ENCODE peak calls at places on chromosomes 5 and 9, in ten cellular contexts. K is globus pallidus, I is fibroblast of the conjunctiva, P is neural crest cell, X is occipital lobe, Y is GM10248, R is erythroblast, O is heart left ventricle, M is GM03348, L is NCI-H1092 treated with DMSO at 0.1 percent for 48 hours. F is an unnamed sample.

GRCh38 chr5:85049020-85049419 is 664.3 kb upstream of the EDIL3 start:
- DNase-seq in K (peak), I (peak), P (no peak), X (no peak), Y (no peak), R (no peak), O (no peak), M (peak), L (no peak), F (peak)

GRCh38 chr5:154397652-154398406 is 48.0 kb upstream of the SAP30L start:
- DNase-seq in K (no peak), I (no peak), P (no peak), X (no peak), Y (no peak), R (peak), O (peak), M (no peak), L (peak), F (no peak)

GRCh38 chr9:78101247-78101646 is 69.6 kb upstream of the GNAQ start:
- DNase-seq in K (no peak), I (no peak), P (no peak), X (no peak), Y (no peak), R (no peak), O (no peak), M (no peak), L (peak), F (no peak)

GRCh38 chr9:91156451-91157234 is 205.1 kb downstream of the AUH start:
- DNase-seq in K (no peak), I (no peak), P (no peak), X (no peak), Y (no peak), R (no peak), O (no peak), M (no peak), L (no peak), F (no peak)

GRCh38 chr5:150609843-150610584 is 30.4 kb upstream of the SYNPO start:
- DNase-seq in K (peak), I (no peak), P (no peak), X (peak), Y (no peak), R (no peak), O (peak), M (no peak), L (no peak), F (peak)

GRCh38 chr5:1137567-1138444 is 25.9 kb upstream of the SLC12A7 start:
- DNase-seq in K (no peak), I (no peak), P (no peak), X (no peak), Y (no peak), R (peak), O (peak), M (no peak), L (no peak), F (no peak)

GRCh38 chr5:60538955-60539866 is 160.8 kb downstream of the DEPDC1B start:
- DNase-seq in K (no peak), I (no peak), P (no peak), X (no peak), Y (no peak), R (no peak), O (no peak), M (no peak), L (no peak), F (no peak)

GRCh38 chr5:159402328-159402727 is 72.0 kb upstream of the IL12B start:
- DNase-seq in K (no peak), I (no peak), P (no peak), X (no peak), Y (no peak), R (no peak), O (no peak), M (no peak), L (no peak), F (no peak)

GRCh38 chr5:142486020-142486419 is 161.2 kb upstream of the SPRY4 start:
- DNase-seq in K (no peak), I (no peak), P (no peak), X (no peak), Y (no peak), R (no peak), O (no peak), M (no peak), L (no peak), F (no peak)

GRCh38 chr5:148209151-148209550 is 6.3 kb downstream of the SPINK6 start:
- DNase-seq in K (no peak), I (no peak), P (no peak), X (no peak), Y (no peak), R (no peak), O (no peak), M (no peak), L (peak), F (no peak)

GRCh38 chr5:148626986-148627385 is 27.3 kb downstream of the HTR4 start:
- DNase-seq in K (no peak), I (no peak), P (no peak), X (no peak), Y (no peak), R (no peak), O (no peak), M (no peak), L (no peak), F (no peak)

GRCh38 chr5:140608730-140609520 is 24.1 kb downstream of the CD14 start:
- DNase-seq in K (no peak), I (no peak), P (no peak), X (no peak), Y (no peak), R (no peak), O (peak), M (peak), L (no peak), F (no peak)

GRCh38 chr9:73172811-73173210 is 21.1 kb downstream of the ANXA1 start:
- DNase-seq in K (no peak), I (no peak), P (no peak), X (no peak), Y (no peak), R (no peak), O (no peak), M (no peak), L (no peak), F (no peak)

GRCh38 chr9:26746357-26747072 is 146.1 kb downstream of the CAAP1 start:
- DNase-seq in K (no peak), I (no peak), P (no peak), X (no peak), Y (peak), R (no peak), O (no peak), M (no peak), L (no peak), F (no peak)

GRCh38 chr9:117595650-117596049 is 108.6 kb upstream of the TLR4 start:
- DNase-seq in K (no peak), I (no peak), P (no peak), X (no peak), Y (no peak), R (no peak), O (no peak), M (no peak), L (no peak), F (no peak)

GRCh38 chr9:107675476-107676264 is 186.1 kb upstream of the KLF4 start:
- DNase-seq in K (no peak), I (no peak), P (no peak), X (no peak), Y (no peak), R (no peak), O (no peak), M (no peak), L (no peak), F (no peak)

GRCh38 chr5:158813275-158813674 is 286.4 kb downstream of the EBF1 start:
- DNase-seq in K (no peak), I (no peak), P (no peak), X (no peak), Y (no peak), R (no peak), O (no peak), M (no peak), L (no peak), F (no peak)

GRCh38 chr5:68424799-68425537 is 209.4 kb downstream of the PIK3R1 start:
- DNase-seq in K (no peak), I (no peak), P (no peak), X (no peak), Y (peak), R (peak), O (no peak), M (peak), L (no peak), F (no peak)

GRCh38 chr5:142176255-142176654 is 67.7 kb downstream of the NDFIP1 start:
- DNase-seq in K (no peak), I (no peak), P (no peak), X (no peak), Y (no peak), R (no peak), O (no peak), M (no peak), L (no peak), F (no peak)

GRCh38 chr5:31561936-31562335 is 29.8 kb downstream of the C5orf22 start:
- DNase-seq in K (no peak), I (no peak), P (no peak), X (no peak), Y (no peak), R (no peak), O (no peak), M (peak), L (no peak), F (no peak)

GRCh38 chr9:68705636-68706578 is 867 bp downstream of the PIP5K1B start:
- DNase-seq in K (no peak), I (no peak), P (peak), X (peak), Y (peak), R (peak), O (peak), M (peak), L (no peak), F (no peak)

GRCh38 chr9:7320139-7320538 is 479.4 kb downstream of the DMAC1 start:
- DNase-seq in K (no peak), I (peak), P (no peak), X (no peak), Y (no peak), R (peak), O (peak), M (peak), L (no peak), F (no peak)

GRCh38 chr9:121686930-121687541 is 35.6 kb downstream of the DAB2IP start:
- DNase-seq in K (peak), I (peak), P (peak), X (peak), Y (peak), R (peak), O (peak), M (peak), L (peak), F (peak)

GRCh38 chr9:19174127-19174921 is 47.0 kb upstream of the PLIN2 start:
- DNase-seq in K (peak), I (peak), P (peak), X (no peak), Y (peak), R (peak), O (peak), M (peak), L (peak), F (peak)

GRCh38 chr9:103003689-103004088 is 8.6 kb downstream of the CYLC2 start:
- DNase-seq in K (no peak), I (no peak), P (no peak), X (no peak), Y (no peak), R (no peak), O (no peak), M (no peak), L (no peak), F (no peak)

GRCh38 chr5:26121343-26121742 is 917.0 kb downstream of the CDH9 start:
- DNase-seq in K (peak), I (no peak), P (no peak), X (no peak), Y (no peak), R (no peak), O (no peak), M (no peak), L (no peak), F (no peak)

GRCh38 chr9:107732781-107733529 is 243.4 kb upstream of the KLF4 start:
- DNase-seq in K (peak), I (peak), P (no peak), X (no peak), Y (no peak), R (no peak), O (peak), M (peak), L (peak), F (peak)

GRCh38 chr9:93061791-93062299 is 3.3 kb downstream of the SUSD3 start:
- DNase-seq in K (no peak), I (no peak), P (no peak), X (no peak), Y (peak), R (no peak), O (no peak), M (no peak), L (no peak), F (no peak)

GRCh38 chr5:138944527-138945322 is 69.6 kb upstream of the LRRTM2 start:
- DNase-seq in K (no peak), I (no peak), P (no peak), X (no peak), Y (no peak), R (no peak), O (no peak), M (no peak), L (no peak), F (no peak)

GRCh38 chr9:33765411-33765810 is 29.9 kb upstream of the PRSS3 start:
- DNase-seq in K (no peak), I (no peak), P (no peak), X (no peak), Y (no peak), R (no peak), O (no peak), M (peak), L (no peak), F (no peak)

GRCh38 chr5:129074903-129075302 is 19.6 kb upstream of the ISOC1 start:
- DNase-seq in K (no peak), I (peak), P (no peak), X (no peak), Y (no peak), R (no peak), O (no peak), M (no peak), L (no peak), F (no peak)

GRCh38 chr5:15938961-15939360 is 240.6 kb downstream of the MARCHF11 start:
- DNase-seq in K (no peak), I (no peak), P (no peak), X (no peak), Y (no peak), R (no peak), O (no peak), M (peak), L (no peak), F (no peak)